ENCODE peak calls at places on chromosome 7, in seven cellular contexts. I, X, F, B, R, S and G are unnamed samples.

GRCh38 chr7:80859272-80859970 is 59.4 kb downstream of the SEMA3C start:
- DNase-seq in I (no peak), X (no peak), F (no peak), B (no peak), R (no peak), S (no peak), G (no peak)

GRCh38 chr7:130486114-130486962 is 5.5 kb upstream of the MEST start:
- DNase-seq in I (peak; percentile 25), X (peak; percentile 57), F (peak; percentile 95), B (peak; percentile 70), R (peak; percentile 69), S (peak; percentile 90), G (peak; percentile 41)

GRCh38 chr7:2856388-2857169 is 12.5 kb upstream of the GNA12 start:
- DNase-seq in I (no peak), X (no peak), F (no peak), B (peak; percentile 51), R (no peak), S (no peak), G (no peak)

GRCh38 chr7:82382276-82382675 is 61.3 kb downstream of the CACNA2D1 start:
- DNase-seq in I (no peak), X (no peak), F (no peak), B (no peak), R (no peak), S (no peak), G (no peak)

GRCh38 chr7:25179771-25180591 is 48.3 kb downstream of the NPVF start:
- DNase-seq in I (peak; percentile 92), X (peak; percentile 99), F (peak; percentile 98), B (peak; percentile 84), R (peak; percentile 97), S (peak; percentile 95), G (peak; percentile 88)

GRCh38 chr7:81161459-81162075 is 242.7 kb upstream of the SEMA3C start:
- DNase-seq in I (no peak), X (no peak), F (peak; percentile 94), B (no peak), R (no peak), S (no peak), G (no peak)

GRCh38 chr7:83020171-83020570 is 142.5 kb downstream of the PCLO start:
- DNase-seq in I (no peak), X (no peak), F (no peak), B (no peak), R (no peak), S (no peak), G (no peak)

GRCh38 chr7:151999337-152000090 is 26.0 kb upstream of the GALNT11 start:
- DNase-seq in I (no peak), X (no peak), F (no peak), B (no peak), R (no peak), S (no peak), G (no peak)

GRCh38 chr7:121273467-121274167 is 55.2 kb upstream of the WNT16 start:
- DNase-seq in I (no peak), X (no peak), F (no peak), B (no peak), R (no peak), S (no peak), G (no peak)

GRCh38 chr7:66315192-66315591 is 110.1 kb downstream of the TPST1 start:
- DNase-seq in I (no peak), X (no peak), F (peak; percentile 34), B (no peak), R (no peak), S (no peak), G (no peak)

GRCh38 chr7:30027065-30027456 is 559 bp upstream of the FKBP14 start:
- DNase-seq in I (peak; percentile 14), X (no peak), F (no peak), B (peak; percentile 75), R (peak; percentile 61), S (no peak), G (no peak)

GRCh38 chr7:12685550-12685949 is 1.9 kb upstream of the ARL4A start:
- DNase-seq in I (peak; percentile 20), X (no peak), F (peak; percentile 92), B (peak; percentile 61), R (peak; percentile 7), S (no peak), G (no peak)

GRCh38 chr7:156071612-156072011 is 259.3 kb upstream of the SHH start:
- DNase-seq in I (no peak), X (no peak), F (no peak), B (no peak), R (no peak), S (peak; percentile 24), G (no peak)

GRCh38 chr7:27182285-27182827 is 2.7 kb downstream of the HOXA11 start:
- DNase-seq in I (no peak), X (no peak), F (no peak), B (no peak), R (no peak), S (no peak), G (no peak)

GRCh38 chr7:127751723-127752448 is 99.9 kb downstream of the SND1 start:
- DNase-seq in I (no peak), X (no peak), F (no peak), B (no peak), R (no peak), S (peak; percentile 71), G (no peak)

GRCh38 chr7:83882551-83882950 is 233.6 kb upstream of the SEMA3E start:
- DNase-seq in I (no peak), X (no peak), F (no peak), B (no peak), R (no peak), S (no peak), G (no peak)

GRCh38 chr7:38962028-38962427 is 15.7 kb upstream of the POU6F2 start:
- DNase-seq in I (no peak), X (no peak), F (no peak), B (no peak), R (no peak), S (no peak), G (no peak)

GRCh38 chr7:139029353-139029752 is 6.5 kb downstream of the ZC3HAV1L start:
- DNase-seq in I (no peak), X (no peak), F (no peak), B (no peak), R (no peak), S (no peak), G (no peak)

GRCh38 chr7:2634265-2635145 is 2.7 kb downstream of the TTYH3 start:
- DNase-seq in I (no peak), X (no peak), F (no peak), B (no peak), R (no peak), S (no peak), G (no peak)

GRCh38 chr7:83486957-83487356 is 162.0 kb downstream of the SEMA3E start:
- DNase-seq in I (no peak), X (no peak), F (no peak), B (peak; percentile 28), R (no peak), S (no peak), G (no peak)

GRCh38 chr7:144907577-144907976 is 71.7 kb upstream of the TPK1 start:
- DNase-seq in I (no peak), X (no peak), F (no peak), B (no peak), R (peak; percentile 11), S (no peak), G (no peak)

GRCh38 chr7:99473315-99473596 is 566 bp downstream of the ZNF789 start:
- DNase-seq in I (no peak), X (no peak), F (peak; percentile 91), B (peak; percentile 85), R (peak; percentile 66), S (no peak), G (peak; percentile 53)

GRCh38 chr7:30335763-30336487 is 51.5 kb downstream of the ZNRF2 start:
- DNase-seq in I (no peak), X (no peak), F (no peak), B (no peak), R (no peak), S (no peak), G (no peak)

GRCh38 chr7:150384406-150385239 is 5.5 kb downstream of the ZNF775 start:
- DNase-seq in I (no peak), X (no peak), F (peak; percentile 86), B (no peak), R (no peak), S (no peak), G (no peak)

GRCh38 chr7:98913612-98914011 is 35.3 kb downstream of the TRRAP start:
- DNase-seq in I (no peak), X (no peak), F (no peak), B (no peak), R (no peak), S (no peak), G (no peak)

GRCh38 chr7:55574062-55574717 is 1.9 kb upstream of the VOPP1 start:
- DNase-seq in I (peak; percentile 39), X (no peak), F (no peak), B (peak; percentile 66), R (no peak), S (no peak), G (no peak)

GRCh38 chr7:30453016-30453415 is 25.6 kb downstream of the NOD1 start:
- DNase-seq in I (no peak), X (no peak), F (no peak), B (no peak), R (no peak), S (no peak), G (no peak)

GRCh38 chr7:69654849-69655707 is 56.8 kb downstream of the AUTS2 start:
- DNase-seq in I (no peak), X (no peak), F (peak; percentile 36), B (no peak), R (peak; percentile 41), S (no peak), G (no peak)

GRCh38 chr7:134649231-134649775 is 2.6 kb downstream of the BPGM start:
- DNase-seq in I (no peak), X (no peak), F (no peak), B (no peak), R (peak; percentile 40), S (no peak), G (no peak)

GRCh38 chr7:55132890-55133551 is 114.2 kb downstream of the EGFR start:
- DNase-seq in I (no peak), X (no peak), F (peak; percentile 15), B (peak; percentile 92), R (no peak), S (no peak), G (no peak)

GRCh38 chr7:18361756-18362155 is 133.8 kb upstream of the HDAC9 start:
- DNase-seq in I (no peak), X (no peak), F (no peak), B (no peak), R (no peak), S (no peak), G (no peak)

GRCh38 chr7:144019457-144019856 is 19.3 kb downstream of the OR6B1 start:
- DNase-seq in I (no peak), X (no peak), F (no peak), B (peak; percentile 54), R (no peak), S (no peak), G (no peak)